ENCODE peak calls at places on chromosome 16, in seven cellular contexts. One of them, this sample, is unnamed.

GRCh38 chr16:72598696-72599095 is 426.7 kb upstream of the PMFBP1 start:
- DNase-seq in dermis microvascular lymphatic vessel endothelial cell: no peak
- DNase-seq in EL: no peak
- DNase-seq in fibroblast of mammary gland: no peak
- DNase-seq in H7: no peak
- DNase-seq in AG09319: no peak
- DNase-seq in DMS53: no peak
- DNase-seq in this sample: no peak

GRCh38 chr16:83814654-83814985 is 6.8 kb downstream of the HSBP1 start:
- DNase-seq in EL: no peak
- DNase-seq in AG09319: no peak
- DNase-seq in fibroblast of mammary gland: no peak
- DNase-seq in dermis microvascular lymphatic vessel endothelial cell: no peak
- DNase-seq in DMS53: no peak
- DNase-seq in H7: no peak
- DNase-seq in this sample: no peak

GRCh38 chr16:11497329-11497805 is 89.4 kb downstream of the LITAF start:
- DNase-seq in H7: peak; percentile 86
- DNase-seq in fibroblast of mammary gland: peak; percentile 45
- DNase-seq in EL: peak; percentile 78
- DNase-seq in DMS53: peak; percentile 88
- DNase-seq in dermis microvascular lymphatic vessel endothelial cell: peak; percentile 81
- DNase-seq in AG09319: peak; percentile 20
- DNase-seq in this sample: no peak

GRCh38 chr16:67150833-67151396 is at the start of gene B3GNT9:
- DNase-seq in DMS53: peak; percentile 76
- DNase-seq in dermis microvascular lymphatic vessel endothelial cell: peak; percentile 40
- DNase-seq in EL: peak; percentile 80
- DNase-seq in H7: peak; percentile 94
- DNase-seq in AG09319: no peak
- DNase-seq in fibroblast of mammary gland: peak; percentile 68
- DNase-seq in this sample: no peak

GRCh38 chr16:47197536-47198179 is 53.9 kb upstream of the NETO2 start:
- DNase-seq in EL: peak; percentile 12
- DNase-seq in AG09319: peak; percentile 2
- DNase-seq in dermis microvascular lymphatic vessel endothelial cell: no peak
- DNase-seq in H7: no peak
- DNase-seq in fibroblast of mammary gland: peak; percentile 84
- DNase-seq in DMS53: no peak
- DNase-seq in this sample: peak; percentile 73

GRCh38 chr16:22670551-22670970 is 143.4 kb upstream of the HS3ST2 start:
- DNase-seq in H7: peak; percentile 96
- DNase-seq in AG09319: no peak
- DNase-seq in dermis microvascular lymphatic vessel endothelial cell: no peak
- DNase-seq in EL: no peak
- DNase-seq in fibroblast of mammary gland: no peak
- DNase-seq in DMS53: peak; percentile 34
- DNase-seq in this sample: no peak

GRCh38 chr16:3938843-3939624 is 58.5 kb upstream of the CREBBP start:
- DNase-seq in DMS53: peak; percentile 60
- DNase-seq in EL: peak; percentile 96
- DNase-seq in AG09319: peak; percentile 40
- DNase-seq in fibroblast of mammary gland: no peak
- DNase-seq in dermis microvascular lymphatic vessel endothelial cell: peak; percentile 53
- DNase-seq in H7: peak; percentile 97
- DNase-seq in this sample: no peak

GRCh38 chr16:54932737-54933254 is 2.1 kb downstream of the IRX5 start:
- DNase-seq in dermis microvascular lymphatic vessel endothelial cell: no peak
- DNase-seq in fibroblast of mammary gland: no peak
- DNase-seq in AG09319: no peak
- DNase-seq in EL: peak; percentile 41
- DNase-seq in H7: peak; percentile 85
- DNase-seq in DMS53: no peak
- DNase-seq in this sample: no peak

GRCh38 chr16:84090212-84090611 is 26.5 kb downstream of the MBTPS1 start:
- DNase-seq in AG09319: no peak
- DNase-seq in fibroblast of mammary gland: no peak
- DNase-seq in H7: no peak
- DNase-seq in dermis microvascular lymphatic vessel endothelial cell: no peak
- DNase-seq in DMS53: no peak
- DNase-seq in EL: no peak
- DNase-seq in this sample: no peak

GRCh38 chr16:89564476-89565255 is 4.2 kb downstream of the RPL13 start:
- DNase-seq in fibroblast of mammary gland: peak; percentile 37
- DNase-seq in EL: peak; percentile 33
- DNase-seq in DMS53: peak; percentile 78
- DNase-seq in H7: no peak
- DNase-seq in dermis microvascular lymphatic vessel endothelial cell: no peak
- DNase-seq in AG09319: no peak
- DNase-seq in this sample: no peak

GRCh38 chr16:81442220-81442908 is 2.2 kb upstream of the CMIP start:
- DNase-seq in fibroblast of mammary gland: no peak
- DNase-seq in AG09319: no peak
- DNase-seq in H7: no peak
- DNase-seq in dermis microvascular lymphatic vessel endothelial cell: no peak
- DNase-seq in EL: no peak
- DNase-seq in DMS53: no peak
- DNase-seq in this sample: no peak

GRCh38 chr16:67396159-67396774 is 3.0 kb upstream of the TPPP3 start:
- DNase-seq in EL: peak; percentile 79
- DNase-seq in dermis microvascular lymphatic vessel endothelial cell: peak; percentile 79
- DNase-seq in fibroblast of mammary gland: peak; percentile 69
- DNase-seq in AG09319: no peak
- DNase-seq in H7: peak; percentile 97
- DNase-seq in DMS53: peak; percentile 98
- DNase-seq in this sample: peak; percentile 58

GRCh38 chr16:2520097-2520783 is at the start of gene AMDHD2:
- DNase-seq in EL: peak; percentile 90
- DNase-seq in DMS53: peak; percentile 95
- DNase-seq in fibroblast of mammary gland: peak; percentile 91
- DNase-seq in H7: peak; percentile 99
- DNase-seq in dermis microvascular lymphatic vessel endothelial cell: peak; percentile 94
- DNase-seq in AG09319: peak; percentile 70
- DNase-seq in this sample: peak; percentile 77

GRCh38 chr16:81729451-81729850 is 49.6 kb upstream of the PLCG2 start:
- DNase-seq in fibroblast of mammary gland: no peak
- DNase-seq in DMS53: peak; percentile 26
- DNase-seq in EL: no peak
- DNase-seq in dermis microvascular lymphatic vessel endothelial cell: no peak
- DNase-seq in H7: peak; percentile 74
- DNase-seq in AG09319: no peak
- DNase-seq in this sample: no peak

GRCh38 chr16:20617271-20617670 is 41.1 kb upstream of the ACSM2B start:
- DNase-seq in dermis microvascular lymphatic vessel endothelial cell: no peak
- DNase-seq in EL: no peak
- DNase-seq in fibroblast of mammary gland: no peak
- DNase-seq in AG09319: no peak
- DNase-seq in H7: no peak
- DNase-seq in DMS53: no peak
- DNase-seq in this sample: no peak

GRCh38 chr16:11901091-11901490 is 14.7 kb downstream of the GSPT1 start:
- DNase-seq in H7: no peak
- DNase-seq in dermis microvascular lymphatic vessel endothelial cell: peak; percentile 26
- DNase-seq in DMS53: no peak
- DNase-seq in EL: peak; percentile 28
- DNase-seq in fibroblast of mammary gland: no peak
- DNase-seq in AG09319: no peak
- DNase-seq in this sample: no peak

GRCh38 chr16:8869212-8869987 is 594 bp upstream of the CARHSP1 start:
- DNase-seq in DMS53: no peak
- DNase-seq in dermis microvascular lymphatic vessel endothelial cell: no peak
- DNase-seq in fibroblast of mammary gland: no peak
- DNase-seq in AG09319: no peak
- DNase-seq in H7: peak; percentile 90
- DNase-seq in EL: no peak
- DNase-seq in this sample: no peak

This sample was measured in skeletal muscle cell.